ENCODE peak calls at places on chromosome 10, in nine cellular contexts. R is CD8-positive, alpha-beta memory T cell; L is AG04450; A is IMR-90; H is spleen; C is upper lobe of right lung; O is esophagus squamous epithelium; X is naive thymus-derived CD4-positive, alpha-beta T cell; B is psoas muscle. P is an unnamed sample.

GRCh38 chr10:132158122-132158741 is 28.5 kb upstream of the DPYSL4 start:
- DNase-seq in A (no peak), L (no peak), O (no peak), B (peak; percentile 32), H (peak; percentile 47), X (peak; percentile 51), C (no peak), R (peak; percentile 46), P (peak; percentile 24)

GRCh38 chr10:74437822-74438221 is 286.8 kb downstream of the ADK start:
- DNase-seq in C (no peak), R (no peak), A (peak; percentile 77), O (no peak), H (no peak), B (no peak), L (peak; percentile 15), X (no peak), P (no peak)

GRCh38 chr10:70267161-70267933 is 16.5 kb downstream of the NPFFR1 start:
- DNase-seq in C (no peak), A (peak; percentile 98), H (no peak), R (no peak), X (no peak), B (no peak), L (peak; percentile 95), O (no peak), P (no peak)

GRCh38 chr10:97792058-97792721 is 20.4 kb upstream of the SFRP5 start:
- DNase-seq in B (peak; percentile 82), X (peak; percentile 79), A (peak; percentile 46), H (peak; percentile 88), L (peak; percentile 3), R (peak; percentile 66), O (no peak), C (peak; percentile 84), P (peak; percentile 72)

GRCh38 chr10:18918545-18918944 is 130.1 kb upstream of the MALRD1 start:
- DNase-seq in O (no peak), A (peak; percentile 98), X (no peak), L (peak; percentile 90), C (no peak), B (no peak), H (no peak), R (no peak), P (no peak)

GRCh38 chr10:71763352-71764127 is 9.8 kb downstream of the VSIR start:
- DNase-seq in B (no peak), X (no peak), O (no peak), C (no peak), R (no peak), L (no peak), A (peak; percentile 52), H (peak; percentile 74), P (no peak)

GRCh38 chr10:130230036-130230435 is 93.8 kb downstream of the GLRX3 start:
- DNase-seq in A (no peak), R (no peak), L (no peak), H (peak; percentile 44), B (no peak), X (no peak), C (peak; percentile 23), O (no peak), P (no peak)

GRCh38 chr10:71369602-71370001 is 27.1 kb upstream of the CDH23 start:
- DNase-seq in X (no peak), C (no peak), R (no peak), L (no peak), B (no peak), A (no peak), O (no peak), H (peak; percentile 24), P (no peak)

GRCh38 chr10:24153016-24153415 is 55.9 kb upstream of the KIAA1217 start:
- DNase-seq in C (no peak), A (no peak), B (no peak), R (no peak), L (no peak), H (no peak), X (no peak), O (no peak), P (no peak)

GRCh38 chr10:129833366-129833765 is 130.7 kb downstream of the EBF3 start:
- DNase-seq in L (no peak), X (no peak), C (no peak), R (no peak), B (no peak), H (no peak), A (no peak), O (no peak), P (no peak)

GRCh38 chr10:124943301-124944092 is 1.6 kb downstream of the ZRANB1 start:
- DNase-seq in L (peak; percentile 88), H (no peak), O (no peak), C (no peak), R (no peak), B (no peak), X (no peak), A (peak; percentile 95), P (no peak)

GRCh38 chr10:3154661-3155060 is 17.9 kb downstream of the PITRM1 start:
- DNase-seq in C (peak; percentile 32), R (no peak), H (no peak), O (no peak), L (no peak), A (no peak), B (no peak), X (no peak), P (no peak)

GRCh38 chr10:28677889-28678686 is 767 bp downstream of the BAMBI start:
- DNase-seq in C (peak; percentile 76), R (peak; percentile 9), L (no peak), O (no peak), A (peak; percentile 22), X (peak; percentile 28), B (peak; percentile 60), H (peak; percentile 88), P (peak; percentile 58)

GRCh38 chr10:119470920-119471702 is 71.4 kb downstream of the RGS10 start:
- DNase-seq in R (no peak), A (no peak), O (no peak), B (no peak), X (no peak), L (no peak), C (no peak), H (no peak), P (no peak)

DNA sequence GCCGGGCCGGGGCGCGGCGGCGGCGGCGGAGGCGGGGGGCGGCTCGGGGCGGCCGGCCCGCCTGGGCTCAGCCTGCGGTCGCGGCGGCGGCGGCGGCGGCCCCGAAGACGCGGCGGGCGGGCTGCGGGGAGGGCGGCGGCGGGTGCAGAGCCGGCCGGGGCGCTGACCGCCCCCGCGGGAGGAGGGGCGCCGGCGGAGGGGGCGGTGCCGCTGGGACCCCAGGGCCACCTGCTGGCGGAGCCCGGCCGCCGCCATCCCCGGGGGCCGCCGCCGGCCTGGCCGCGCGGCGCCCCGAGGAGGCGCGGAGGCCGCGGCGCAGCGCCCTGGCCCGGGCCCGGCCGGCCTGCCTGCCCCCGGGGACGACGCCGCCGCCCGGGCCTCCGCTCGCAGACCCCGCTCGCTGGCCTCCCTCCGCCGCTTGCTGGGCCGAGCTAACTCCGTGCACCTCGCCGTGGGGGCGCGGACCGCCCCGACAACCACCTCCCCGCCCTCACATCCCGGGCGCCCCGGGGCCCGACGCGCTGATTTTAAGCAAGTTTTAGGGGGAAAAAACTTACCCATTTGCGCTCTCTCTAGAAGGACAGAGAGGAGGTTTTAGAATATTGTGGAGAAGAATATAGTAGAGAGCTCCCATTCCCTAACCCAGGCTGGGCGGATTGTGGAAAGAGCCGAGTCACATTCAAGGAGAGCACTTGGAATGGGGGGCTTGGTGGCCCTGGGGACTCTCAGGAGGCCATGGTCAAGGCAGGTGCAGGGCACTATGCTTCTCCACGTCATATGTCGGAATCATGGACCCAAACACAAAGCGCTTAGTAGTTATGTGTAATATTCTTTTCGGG is at the start of gene BEND7:
- DNase-seq in X (no peak), R (no peak), B (peak; percentile 73), C (peak; percentile 74), O (no peak), L (no peak), H (no peak), A (peak; percentile 16), P (no peak)
- H3K27ac ChIP-seq in X (no peak within 1 kb of the TSS), R (no peak within 1 kb of the TSS), B (peak within 1 kb of the TSS; percentile 73), C (peak within 1 kb of the TSS; percentile 51), O (peak within 1 kb of the TSS; percentile 73), L (no peak within 1 kb of the TSS), H (peak within 1 kb of the TSS; percentile 19), A (no peak within 1 kb of the TSS), P (peak within 1 kb of the TSS; percentile 63)

GRCh38 chr10:22317121-22317370 is 858 bp downstream of the COMMD3 start:
- DNase-seq in C (no peak), H (no peak), R (no peak), X (no peak), B (no peak), O (no peak), A (no peak), L (no peak), P (no peak)

GRCh38 chr10:22316286-22317120 is at the start of gene COMMD3:
- DNase-seq in R (peak; percentile 70), H (peak; percentile 96), C (peak; percentile 94), A (peak; percentile 86), X (peak; percentile 85), L (peak; percentile 62), B (peak; percentile 94), O (peak; percentile 64), P (peak; percentile 95)

GRCh38 chr10:22318772-22319171 is 2.1 kb upstream of the BMI1 start:
- DNase-seq in X (no peak), R (no peak), C (no peak), L (no peak), B (no peak), O (no peak), H (no peak), A (no peak), P (no peak)

GRCh38 chr10:22319559-22320558 is 1.0 kb upstream of the BMI1 start:
- DNase-seq in C (no peak), O (no peak), A (no peak), R (no peak), B (no peak), H (no peak), X (no peak), L (no peak), P (no peak)

GRCh38 chr10:22317771-22318565 is 1.8 kb downstream of the COMMD3 start:
- DNase-seq in L (no peak), C (no peak), B (no peak), R (no peak), O (no peak), H (no peak), X (no peak), A (no peak), P (no peak)
- H3K27me3 ChIP-seq in L (peaks cover 11% of the 10 kb centered on the region), C (no peaks in the 10 kb centered on the region), B (no peaks in the 10 kb centered on the region), R (peaks cover 14% of the 10 kb centered on the region), O (no peaks in the 10 kb centered on the region), H (peaks cover 16% of the 10 kb centered on the region), X (no peaks in the 10 kb centered on the region), A (peaks cover 13% of the 10 kb centered on the region), P (no peaks in the 10 kb centered on the region)

DNA sequence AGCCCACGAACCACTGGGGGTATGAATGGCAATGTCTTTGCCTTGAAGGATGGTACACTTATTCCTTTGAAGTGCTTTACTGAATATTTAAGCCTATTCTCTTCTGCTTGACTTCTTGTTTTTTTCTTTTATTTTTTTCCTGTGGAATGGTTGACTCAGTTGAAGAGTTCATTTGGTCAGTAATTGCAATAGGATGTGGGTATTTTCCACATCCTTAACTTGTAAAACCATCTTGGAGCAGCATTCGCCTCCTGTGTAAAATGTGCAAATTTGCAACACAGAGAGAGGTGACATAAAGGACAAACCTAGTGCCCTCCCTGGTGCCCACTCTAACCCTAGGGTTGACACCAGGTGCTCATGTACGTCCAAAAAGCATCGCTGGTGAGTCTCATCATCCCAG is 347.0 kb downstream of the GATA3 start:
- DNase-seq in R (no peak), B (no peak), X (no peak), O (no peak), L (no peak), C (no peak), A (no peak), H (no peak), P (no peak)
- H3K27ac ChIP-seq in R (no peak overlapping the region), B (no peak overlapping the region), X (no peak overlapping the region), O (no peak overlapping the region), L (no peak overlapping the region), C (no peak overlapping the region), A (no peak overlapping the region), H (no peak overlapping the region), P (no peak overlapping the region)

GRCh38 chr10:60428387-60428737 is 38.7 kb upstream of the ANK3 start:
- DNase-seq in X (no peak), R (no peak), O (no peak), H (no peak), A (peak; percentile 36), L (no peak), C (no peak), B (no peak), P (no peak)
- H3K27me3 ChIP-seq in X (no peaks in the 10 kb centered on the region), R (no peaks in the 10 kb centered on the region), O (no peaks in the 10 kb centered on the region), H (no peaks in the 10 kb centered on the region), A (no peaks in the 10 kb centered on the region), L (no peaks in the 10 kb centered on the region), C (no peaks in the 10 kb centered on the region), B (no peaks in the 10 kb centered on the region), P (no peaks in the 10 kb centered on the region)

P was measured in aorta.